ENCODE peak calls at places on chromosomes 7 and 10, in seven cellular contexts. D, U, I, V, H, X and M are unnamed samples.

GRCh38 chr10:34959321-34959720 is 130.8 kb downstream of the CUL2 start:
- DNase-seq in I (no peak), D (no peak), V (no peak), X (peak; percentile 40), U (no peak), H (no peak), M (no peak)

GRCh38 chr7:2093214-2093840 is 139.4 kb downstream of the MAD1L1 start:
- DNase-seq in X (no peak), V (no peak), H (no peak), I (no peak), D (no peak), U (no peak), M (no peak)

GRCh38 chr10:127024655-127025054 is 119.4 kb downstream of the DOCK1 start:
- DNase-seq in H (no peak), D (no peak), I (no peak), U (no peak), V (peak; percentile 57), X (no peak), M (no peak)

GRCh38 chr7:39633563-39634550 is 10.5 kb downstream of the RALA start:
- DNase-seq in H (no peak), X (no peak), I (no peak), U (no peak), V (no peak), D (no peak), M (no peak)

GRCh38 chr7:18927134-18927533 is 190.3 kb downstream of the TWIST1 start:
- DNase-seq in I (no peak), X (no peak), U (no peak), V (no peak), H (no peak), D (no peak), M (no peak)

GRCh38 chr10:6123467-6124042 is 34.7 kb downstream of the RBM17 start:
- DNase-seq in U (no peak), V (no peak), H (no peak), D (no peak), X (no peak), I (no peak), M (no peak)

GRCh38 chr7:70808876-70809275 is 323.1 kb upstream of the GALNT17 start:
- DNase-seq in I (no peak), D (no peak), X (no peak), U (no peak), V (no peak), H (no peak), M (no peak)

GRCh38 chr7:76512941-76513816 is 2.8 kb downstream of the UPK3B start:
- DNase-seq in H (no peak), U (no peak), X (peak; percentile 87), D (peak; percentile 68), I (no peak), V (no peak), M (no peak)

GRCh38 chr7:54581511-54581910 is 39.3 kb downstream of the VSTM2A start:
- DNase-seq in H (no peak), V (no peak), D (no peak), U (no peak), X (no peak), I (no peak), M (no peak)

GRCh38 chr7:27210441-27211083 is 10.7 kb upstream of the HOXA13 start:
- DNase-seq in V (peak; percentile 38), H (no peak), U (peak; percentile 46), I (peak; percentile 82), X (peak; percentile 85), D (peak; percentile 79), M (no peak)

GRCh38 chr7:129803546-129804081 is 149.1 kb downstream of the UBE2H start:
- DNase-seq in I (no peak), V (no peak), X (no peak), U (no peak), D (no peak), H (no peak), M (peak; percentile 48)

GRCh38 chr10:72276013-72276387 is 2.3 kb downstream of the DDIT4 start:
- DNase-seq in D (no peak), I (peak; percentile 66), X (no peak), H (no peak), U (no peak), V (peak; percentile 63), M (peak; percentile 81)

GRCh38 chr7:30906520-30907240 is 5.0 kb upstream of the AQP1 start:
- DNase-seq in I (no peak), H (no peak), D (no peak), X (peak; percentile 68), U (no peak), V (no peak), M (no peak)

GRCh38 chr10:84478155-84478554 is 149.8 kb downstream of the CCSER2 start:
- DNase-seq in X (no peak), U (no peak), D (no peak), I (no peak), V (no peak), H (no peak), M (no peak)

GRCh38 chr10:71766717-71767419 is 6.5 kb downstream of the VSIR start:
- DNase-seq in I (peak; percentile 93), D (peak; percentile 85), X (no peak), H (peak; percentile 91), V (peak; percentile 75), U (peak; percentile 77), M (peak; percentile 81)

GRCh38 chr10:77746313-77746712 is 108.7 kb upstream of the KCNMA1 start:
- DNase-seq in H (no peak), X (no peak), I (no peak), V (no peak), U (no peak), D (no peak), M (no peak)

GRCh38 chr10:69576334-69577011 is 3.3 kb upstream of the NEUROG3 start:
- DNase-seq in I (no peak), H (no peak), U (no peak), X (peak; percentile 21), D (no peak), V (no peak), M (no peak)

GRCh38 chr10:97018251-97019212 is 167.2 kb downstream of the SLIT1 start:
- DNase-seq in I (no peak), U (no peak), V (no peak), X (no peak), D (no peak), H (no peak), M (no peak)

GRCh38 chr10:97017474-97017903 is 168.3 kb downstream of the SLIT1 start:
- DNase-seq in H (peak; percentile 53), V (no peak), I (no peak), U (no peak), D (no peak), X (no peak), M (no peak)

GRCh38 chr10:97019213-97019844 is 166.4 kb downstream of the SLIT1 start:
- DNase-seq in H (no peak), I (no peak), X (no peak), V (no peak), U (no peak), D (no peak), M (no peak)

GRCh38 chr10:97015199-97015693 is 170.5 kb downstream of the SLIT1 start:
- DNase-seq in D (no peak), X (no peak), H (no peak), I (no peak), U (no peak), V (no peak), M (no peak)

GRCh38 chr10:97016728-97017473 is 168.9 kb downstream of the SLIT1 start:
- DNase-seq in D (no peak), H (peak; percentile 74), V (no peak), X (no peak), U (no peak), I (no peak), M (no peak)
- TF ChIP-seq EP300 in D (no peak), H (no peak), V (no peak), X (no peak), U (no peak), I (no peak), M (no peak)

DNA sequence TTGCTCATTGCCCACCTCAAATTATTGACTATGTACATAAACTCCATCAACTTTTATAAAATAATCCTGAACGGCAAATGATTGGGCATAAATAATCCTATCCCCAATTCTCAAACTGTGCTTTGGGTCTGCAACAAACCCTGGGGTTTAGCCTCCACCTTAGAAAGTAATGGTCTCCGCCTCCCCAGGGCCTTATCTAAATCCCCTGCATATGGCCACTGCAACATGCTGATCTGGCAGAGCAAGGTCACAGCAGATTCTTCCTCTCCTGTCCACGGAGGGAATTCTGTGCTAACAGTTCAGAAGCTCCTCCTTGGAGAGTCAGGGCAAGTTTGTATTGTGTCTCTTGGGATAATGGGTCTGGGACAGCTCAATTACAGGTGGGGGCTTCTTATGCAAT is 18.4 kb downstream of the FXYD4 start:
- DNase-seq in X (no peak), H (no peak), I (no peak), V (no peak), D (no peak), U (no peak), M (no peak)
- TF ChIP-seq EP300 in X (no peak), H (no peak), I (no peak), V (no peak), D (no peak), U (no peak), M (no peak)

DNA sequence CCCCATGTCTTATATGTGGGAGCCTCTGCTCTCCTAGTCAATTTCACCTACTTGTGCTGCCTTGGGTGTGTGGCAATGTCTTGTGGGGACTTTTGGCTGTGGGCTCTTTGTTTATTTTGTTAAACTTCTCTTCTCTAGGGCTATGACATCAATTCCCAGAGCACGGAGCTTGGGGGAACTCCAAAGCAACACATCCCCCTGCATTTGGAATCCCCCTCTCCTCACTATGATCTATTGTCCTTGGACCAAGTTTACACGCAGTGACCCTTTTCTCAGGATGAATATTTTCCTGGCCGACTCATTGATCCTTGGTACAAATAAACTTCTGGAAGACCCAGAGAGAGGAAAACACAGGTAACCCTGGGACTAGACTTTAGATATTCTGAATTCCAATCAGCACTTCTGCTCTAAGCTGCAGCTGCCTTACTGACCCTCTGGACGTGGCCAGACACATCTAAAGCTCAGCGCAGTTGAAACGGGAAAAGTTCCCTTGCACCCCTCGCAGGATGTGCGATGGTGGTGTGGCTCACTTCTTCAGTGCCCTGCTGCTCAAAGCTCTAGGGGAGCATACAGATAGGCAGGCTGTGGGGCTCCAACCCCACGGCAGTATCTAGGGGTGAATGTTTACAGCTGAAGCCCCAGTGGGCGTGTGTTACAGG is 110.8 kb downstream of the TMEM178B start:
- DNase-seq in U (no peak), V (no peak), I (no peak), D (no peak), H (no peak), X (no peak), M (no peak)
- TF ChIP-seq EP300 in U (no peak), V (no peak), I (no peak), D (no peak), H (no peak), X (no peak), M (no peak)

DNA sequence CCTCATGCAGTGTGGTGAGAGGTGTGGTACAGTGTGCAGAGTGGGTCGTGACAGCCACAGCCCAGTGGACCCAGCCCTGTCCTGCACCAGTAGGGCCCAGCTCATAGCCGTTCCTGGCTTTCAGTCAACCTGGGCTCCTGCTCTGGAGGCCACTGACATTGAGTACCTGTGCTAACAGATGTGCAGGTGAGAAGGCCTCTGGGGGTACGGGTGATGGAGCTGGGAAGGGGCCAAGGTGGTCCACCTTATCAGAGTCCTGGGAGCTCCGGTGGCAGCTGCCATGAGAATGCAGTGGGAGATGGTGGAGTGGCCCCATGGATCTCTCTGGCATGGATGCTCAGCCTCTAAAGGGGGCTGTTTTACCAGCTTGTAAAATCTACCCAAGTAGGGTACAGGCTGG is 6.1 kb upstream of the TBRG4 start:
- DNase-seq in X (no peak), V (no peak), U (no peak), D (no peak), H (peak; percentile 73), I (no peak), M (no peak)
- TF ChIP-seq EP300 in X (no peak), V (no peak), U (no peak), D (no peak), H (no peak), I (no peak), M (no peak)

GRCh38 chr10:23053036-23053435 is 42.3 kb upstream of the MSRB2 start:
- DNase-seq in I (no peak), U (no peak), V (no peak), X (no peak), D (no peak), H (no peak), M (no peak)
- TF ChIP-seq EP300 in I (no peak), U (no peak), V (no peak), X (no peak), D (no peak), H (no peak), M (no peak)